ENCODE peak calls at places on chromosomes 1 and 21, in four cellular contexts. One of them, this sample, is unnamed.

GRCh38 chr1:67645495-67646144 is 39.4 kb upstream of the GADD45A start:
- DNase-seq in HepG2: peak
- DNase-seq in H1: no peak
- DNase-seq in K562: no peak
- DNase-seq in this sample: no peak

GRCh38 chr1:178933709-178934573 is 63.1 kb upstream of the ANGPTL1 start:
- DNase-seq in H1: no peak
- DNase-seq in HepG2: no peak
- DNase-seq in K562: no peak
- DNase-seq in this sample: no peak

GRCh38 chr1:10756842-10757241 is 39.6 kb downstream of the CASZ1 start:
- DNase-seq in HepG2: no peak
- DNase-seq in K562: no peak
- DNase-seq in H1: no peak
- DNase-seq in this sample: no peak

GRCh38 chr1:229964281-229964680 is 102.8 kb upstream of the GALNT2 start:
- DNase-seq in H1: no peak
- DNase-seq in HepG2: no peak
- DNase-seq in K562: no peak
- DNase-seq in this sample: no peak

GRCh38 chr1:192476802-192477298 is 98.7 kb upstream of the RGS1 start:
- DNase-seq in K562: no peak
- DNase-seq in HepG2: no peak
- DNase-seq in H1: no peak
- DNase-seq in this sample: no peak

GRCh38 chr1:233323724-233324123 is 3.8 kb upstream of the MAP3K21 start:
- DNase-seq in H1: no peak
- DNase-seq in K562: no peak
- DNase-seq in HepG2: no peak
- DNase-seq in this sample: no peak

GRCh38 chr21:35485364-35485763 is 436.3 kb upstream of the RUNX1 start:
- DNase-seq in H1: no peak
- DNase-seq in HepG2: no peak
- DNase-seq in K562: peak
- DNase-seq in this sample: no peak

GRCh38 chr1:159712080-159712479 is 2.3 kb downstream of the CRP start:
- DNase-seq in HepG2: no peak
- DNase-seq in H1: no peak
- DNase-seq in K562: no peak
- DNase-seq in this sample: no peak

GRCh38 chr1:189211742-189212141 is 1265.9 kb downstream of the BRINP3 start:
- DNase-seq in K562: no peak
- DNase-seq in HepG2: no peak
- DNase-seq in H1: no peak
- DNase-seq in this sample: no peak

GRCh38 chr1:95650631-95651030 is 416.6 kb downstream of the RWDD3 start:
- DNase-seq in H1: no peak
- DNase-seq in K562: no peak
- DNase-seq in HepG2: no peak
- DNase-seq in this sample: no peak

GRCh38 chr21:35366348-35367085 is 317.4 kb upstream of the RUNX1 start:
- DNase-seq in K562: no peak
- DNase-seq in HepG2: no peak
- DNase-seq in H1: no peak
- DNase-seq in this sample: no peak

GRCh38 chr21:43025636-43026180 is 49.9 kb downstream of the CBS start:
- DNase-seq in K562: no peak
- DNase-seq in H1: no peak
- DNase-seq in HepG2: peak
- DNase-seq in this sample: no peak

GRCh38 chr1:43774359-43774758 is 67.0 kb downstream of the ST3GAL3 start:
- DNase-seq in H1: no peak
- DNase-seq in HepG2: no peak
- DNase-seq in K562: peak
- DNase-seq in this sample: no peak

GRCh38 chr1:23660671-23661070 is 30.9 kb upstream of the RPL11 start:
- DNase-seq in K562: no peak
- DNase-seq in HepG2: no peak
- DNase-seq in H1: no peak
- DNase-seq in this sample: no peak

GRCh38 chr1:159077657-159077961 is 1.0 kb upstream of the AIM2 start:
- DNase-seq in K562: no peak
- DNase-seq in H1: no peak
- DNase-seq in HepG2: no peak
- DNase-seq in this sample: no peak

GRCh38 chr21:38386967-38387366 is 111.3 kb downstream of the ERG start:
- DNase-seq in K562: no peak
- DNase-seq in H1: no peak
- DNase-seq in HepG2: no peak
- DNase-seq in this sample: no peak

GRCh38 chr21:22363504-22363903 is 1365.3 kb downstream of the NCAM2 start:
- DNase-seq in HepG2: no peak
- DNase-seq in K562: no peak
- DNase-seq in H1: no peak
- DNase-seq in this sample: no peak
- TF ChIP-seq RNF2 in HepG2: no peak
- TF ChIP-seq RNF2 in K562: no peak
- TF ChIP-seq RNF2 in H1: no peak
- TF ChIP-seq RNF2 in this sample: no peak

GRCh38 chr1:36081926-36082485 is 1.9 kb upstream of the TEKT2 start:
- DNase-seq in K562: no peak
- DNase-seq in HepG2: no peak
- DNase-seq in H1: peak
- DNase-seq in this sample: no peak
- TF ChIP-seq RNF2 in K562: no peak
- TF ChIP-seq RNF2 in HepG2: no peak
- TF ChIP-seq RNF2 in H1: no peak
- TF ChIP-seq RNF2 in this sample: no peak

GRCh38 chr1:209629621-209630382 is 22.4 kb downstream of the LAMB3 start:
- DNase-seq in K562: no peak
- DNase-seq in H1: no peak
- DNase-seq in HepG2: no peak
- DNase-seq in this sample: no peak

GRCh38 chr1:209635850-209636249 is 16.4 kb downstream of the LAMB3 start:
- DNase-seq in K562: no peak
- DNase-seq in H1: no peak
- DNase-seq in HepG2: no peak
- DNase-seq in this sample: no peak

GRCh38 chr1:209630383-209631219 is 21.6 kb downstream of the LAMB3 start:
- DNase-seq in HepG2: no peak
- DNase-seq in K562: no peak
- DNase-seq in H1: no peak
- DNase-seq in this sample: no peak

GRCh38 chr1:209634005-209634737 is 18.1 kb downstream of the LAMB3 start:
- DNase-seq in HepG2: no peak
- DNase-seq in H1: no peak
- DNase-seq in K562: no peak
- DNase-seq in this sample: no peak

DNA sequence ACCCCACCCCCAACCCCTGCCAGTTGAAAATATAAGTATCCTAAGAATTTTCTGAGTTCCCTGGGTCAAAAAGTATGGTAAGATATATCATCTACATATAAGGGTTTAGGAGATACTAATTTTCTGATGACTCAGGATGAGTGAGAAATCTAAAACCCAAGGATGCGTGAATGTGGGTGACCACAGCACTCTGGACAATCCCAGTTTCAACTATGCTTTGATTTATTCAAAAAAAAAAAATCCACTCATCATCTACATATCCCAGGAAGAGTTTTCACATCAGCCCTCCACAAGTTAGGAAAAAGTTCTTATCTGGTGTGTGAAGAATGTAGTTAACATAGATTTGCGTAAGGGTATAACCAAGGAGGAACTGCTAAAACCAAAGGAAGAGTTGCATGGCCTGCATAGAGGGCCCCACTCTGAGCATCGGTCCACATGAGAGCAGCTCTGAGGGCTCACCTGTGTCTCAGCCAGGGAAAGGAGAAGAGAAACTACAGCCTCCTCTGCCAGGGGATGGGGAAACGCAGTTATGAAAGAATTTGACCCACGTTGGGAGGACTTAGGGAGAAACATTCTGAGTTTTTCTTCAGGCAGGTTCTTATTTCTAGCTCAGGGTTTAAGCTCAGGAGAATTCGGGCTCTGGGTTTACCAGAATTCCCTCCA is 18.8 kb downstream of the LAMB3 start:
- DNase-seq in K562: no peak
- DNase-seq in HepG2: no peak
- DNase-seq in H1: no peak
- DNase-seq in this sample: no peak
- TF ChIP-seq RNF2 in K562: no peak
- TF ChIP-seq RNF2 in HepG2: no peak
- TF ChIP-seq RNF2 in H1: no peak
- TF ChIP-seq RNF2 in this sample: no peak

GRCh38 chr1:53145942-53146708 is 3.7 kb upstream of the SLC1A7 start:
- DNase-seq in H1: no peak
- DNase-seq in HepG2: peak
- DNase-seq in K562: peak
- DNase-seq in this sample: peak
- TF ChIP-seq RNF2 in H1: no peak
- TF ChIP-seq RNF2 in HepG2: no peak
- TF ChIP-seq RNF2 in K562: no peak
- TF ChIP-seq RNF2 in this sample: no peak

GRCh38 chr1:201563406-201563780 is 24.5 kb downstream of the NAV1 start:
- DNase-seq in H1: no peak
- DNase-seq in K562: no peak
- DNase-seq in HepG2: no peak
- DNase-seq in this sample: no peak
- TF ChIP-seq RNF2 in H1: no peak
- TF ChIP-seq RNF2 in K562: no peak
- TF ChIP-seq RNF2 in HepG2: no peak
- TF ChIP-seq RNF2 in this sample: no peak

DNA sequence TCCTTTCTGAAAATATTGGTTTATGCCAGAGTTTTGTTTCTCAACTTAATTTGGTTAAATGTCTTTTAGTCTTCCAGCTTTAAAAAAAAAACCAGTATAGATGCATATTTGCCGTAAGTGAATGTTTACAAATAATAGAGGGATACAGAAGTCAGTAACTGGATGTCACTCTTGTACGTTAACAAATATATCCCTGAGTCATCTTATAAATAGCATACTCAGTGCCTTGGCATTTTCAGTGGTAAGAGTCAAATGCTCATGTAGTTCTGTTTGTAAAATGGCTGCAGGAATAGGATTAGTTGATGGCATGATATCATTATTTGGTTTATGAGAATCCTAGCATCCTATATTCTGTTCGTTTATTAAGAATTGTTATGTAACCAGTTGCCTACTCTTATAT is 55.4 kb downstream of the SPEN start:
- DNase-seq in H1: no peak
- DNase-seq in HepG2: no peak
- DNase-seq in K562: no peak
- DNase-seq in this sample: peak
- TF ChIP-seq RNF2 in H1: no peak
- TF ChIP-seq RNF2 in HepG2: no peak
- TF ChIP-seq RNF2 in K562: no peak
- TF ChIP-seq RNF2 in this sample: no peak

This sample was measured in A549.